ENCODE peak calls at places on chromosomes 7 and 10, in nine cellular contexts. E is CD8-positive, alpha-beta T cell; C is epithelial cell of esophagus; X is A549; H is tibial nerve; U is dorsolateral prefrontal cortex; P is mesothelial cell of epicardium; J is coronary artery; G is heart right ventricle. T is an unnamed sample.

GRCh38 chr7:139940866-139941265 is 111.8 kb downstream of the TBXAS1 start:
- DNase-seq in G (no peak), J (no peak), H (no peak), X (no peak), C (no peak), P (no peak), U (no peak), E (no peak), T (no peak)

GRCh38 chr7:90797596-90797995 is 201.5 kb downstream of the CDK14 start:
- DNase-seq in E (no peak), H (no peak), U (no peak), P (no peak), C (peak; percentile 19), X (no peak), J (no peak), G (no peak), T (no peak)

GRCh38 chr10:131094406-131095108 is 217.0 kb downstream of the TCERG1L start:
- DNase-seq in C (peak; percentile 54), P (no peak), H (peak; percentile 25), J (no peak), U (no peak), G (no peak), X (peak; percentile 11), E (no peak), T (no peak)

GRCh38 chr10:80713398-80713928 is 175.8 kb downstream of the SH2D4B start:
- DNase-seq in U (no peak), C (no peak), J (no peak), E (no peak), P (no peak), G (no peak), X (no peak), H (no peak), T (no peak)

GRCh38 chr7:18455644-18456043 is 39.9 kb upstream of the HDAC9 start:
- DNase-seq in C (no peak), X (no peak), U (no peak), P (no peak), G (no peak), E (no peak), J (no peak), H (no peak), T (no peak)

GRCh38 chr7:108662783-108663182 is 93.1 kb downstream of the DNAJB9 start:
- DNase-seq in E (no peak), X (no peak), G (no peak), J (no peak), P (no peak), H (no peak), U (no peak), C (no peak), T (no peak)

GRCh38 chr7:154425326-154425725 is 373.1 kb downstream of the DPP6 start:
- DNase-seq in J (no peak), E (no peak), G (no peak), C (no peak), H (no peak), U (no peak), P (no peak), X (no peak), T (no peak)

GRCh38 chr7:54653905-54654304 is 105.1 kb downstream of the SEC61G start:
- DNase-seq in P (no peak), H (no peak), U (no peak), J (no peak), C (no peak), X (no peak), E (no peak), G (no peak), T (no peak)

GRCh38 chr10:12507165-12507870 is 158.0 kb downstream of the CAMK1D start:
- DNase-seq in X (no peak), E (no peak), J (peak; percentile 40), C (no peak), G (no peak), U (no peak), H (no peak), P (no peak), T (no peak)

GRCh38 chr10:110138197-110138812 is 69.1 kb upstream of the MXI1 start:
- DNase-seq in X (peak; percentile 67), P (no peak), U (no peak), G (no peak), C (peak; percentile 70), J (no peak), E (no peak), H (no peak), T (no peak)

GRCh38 chr7:143362126-143362961 is at the start of gene FAM131B:
- DNase-seq in E (peak; percentile 55), P (no peak), U (no peak), J (no peak), H (no peak), C (no peak), X (no peak), G (no peak), T (no peak)

GRCh38 chr7:50208335-50208982 is 96.1 kb upstream of the IKZF1 start:
- DNase-seq in E (no peak), H (no peak), P (no peak), U (no peak), J (no peak), C (no peak), X (no peak), G (no peak), T (no peak)

GRCh38 chr10:58867683-58868082 is 308.8 kb upstream of the PHYHIPL start:
- DNase-seq in E (no peak), X (no peak), G (no peak), C (no peak), P (no peak), J (no peak), H (no peak), U (no peak), T (no peak)
- TF ChIP-seq CTCF in E (no peak), X (no peak), G (no peak), C (no peak), P (no peak), J (no peak), H (no peak), U (no peak), T (no peak)

GRCh38 chr10:102713483-102713813 is 749 bp downstream of the ARL3 start:
- DNase-seq in H (no peak), J (no peak), P (peak; percentile 59), U (no peak), C (no peak), E (no peak), X (no peak), G (no peak), T (no peak)
- TF ChIP-seq CTCF in H (no peak), J (peak; percentile 3), P (peak; percentile 31), U (no peak), C (peak; percentile 39), E (no peak), X (peak; percentile 15), G (peak; percentile 18), T (no peak)

GRCh38 chr10:126509211-126509610 is 120.9 kb upstream of the ADAM12 start:
- DNase-seq in G (no peak), C (peak; percentile 11), U (no peak), H (no peak), E (no peak), J (no peak), P (no peak), X (no peak), T (no peak)

GRCh38 chr10:126504051-126504760 is 115.9 kb upstream of the ADAM12 start:
- DNase-seq in J (no peak), E (no peak), C (peak; percentile 66), G (no peak), X (peak; percentile 74), U (no peak), P (no peak), H (peak; percentile 26), T (no peak)

GRCh38 chr10:126511917-126512487 is 123.7 kb upstream of the ADAM12 start:
- DNase-seq in H (no peak), G (no peak), P (no peak), U (no peak), C (no peak), J (no peak), X (no peak), E (no peak), T (no peak)

GRCh38 chr10:126504761-126505112 is 116.5 kb upstream of the ADAM12 start:
- DNase-seq in P (no peak), U (no peak), G (no peak), H (no peak), J (no peak), C (no peak), X (no peak), E (no peak), T (no peak)

GRCh38 chr10:126508535-126509040 is 120.3 kb upstream of the ADAM12 start:
- DNase-seq in H (no peak), J (no peak), C (no peak), U (no peak), G (no peak), X (no peak), P (no peak), E (no peak), T (no peak)
- TF ChIP-seq CTCF in H (no peak), J (no peak), C (no peak), U (no peak), G (no peak), X (no peak), P (no peak), E (no peak), T (no peak)

GRCh38 chr7:21568762-21569161 is 25.9 kb downstream of the DNAH11 start:
- DNase-seq in J (no peak), C (no peak), U (no peak), X (peak; percentile 7), P (no peak), E (no peak), G (no peak), H (no peak), T (no peak)
- TF ChIP-seq CTCF in J (no peak), C (peak; percentile 31), U (no peak), X (peak; percentile 24), P (no peak), E (peak; percentile 19), G (no peak), H (no peak), T (peak; percentile 53)

GRCh38 chr10:117421985-117422384 is 46.7 kb upstream of the PDZD8 start:
- DNase-seq in X (no peak), C (no peak), H (no peak), G (no peak), U (no peak), J (no peak), P (no peak), E (no peak), T (no peak)

GRCh38 chr10:117418121-117418520 is 42.9 kb upstream of the PDZD8 start:
- DNase-seq in E (no peak), H (no peak), C (peak; percentile 92), U (no peak), X (no peak), J (no peak), G (no peak), P (no peak), T (no peak)

GRCh38 chr10:117424171-117424570 is 48.9 kb upstream of the PDZD8 start:
- DNase-seq in P (no peak), H (no peak), C (peak; percentile 61), U (no peak), E (no peak), G (no peak), X (no peak), J (no peak), T (no peak)

GRCh38 chr10:117420768-117421167 is 45.5 kb upstream of the PDZD8 start:
- DNase-seq in J (no peak), H (no peak), E (no peak), C (no peak), G (no peak), U (no peak), X (no peak), P (no peak), T (no peak)

GRCh38 chr10:117419921-117420320 is 44.7 kb upstream of the PDZD8 start:
- DNase-seq in E (no peak), C (peak; percentile 79), P (no peak), X (no peak), G (no peak), J (no peak), H (no peak), U (no peak), T (no peak)
- TF ChIP-seq CTCF in E (no peak), C (peak; percentile 35), P (no peak), X (no peak), G (no peak), J (no peak), H (no peak), U (no peak), T (no peak)

T was measured in D721Med.